ENCODE peak calls at places on chromosome 6, in eight cellular contexts. S is cardiac muscle cell, X is aorta, H is mammary epithelial cell, W is lung, I is tibial artery, A is spleen, B is psoas muscle. R is an unnamed sample. For H3K9me3, the result is how much of the 10 kb centered on the place peaks cover.

GRCh38 chr6:109455161-109455501 is 441 bp downstream of the MICAL1 start:
- DNase-seq in S (no peak), I (no peak), X (peak), W (no peak), B (no peak), A (peak), H (peak), R (peak)

GRCh38 chr6:122033564-122034181 is 365.8 kb upstream of the HSF2 start:
- DNase-seq in B (no peak), W (no peak), X (no peak), H (peak), S (peak), A (no peak), I (no peak), R (no peak)

GRCh38 chr6:22737331-22737730 is 168.0 kb downstream of the HDGFL1 start:
- DNase-seq in B (peak), S (peak), X (peak), A (no peak), W (no peak), H (peak), I (no peak), R (peak)

GRCh38 chr6:126983779-126984178 is 134.7 kb upstream of the RSPO3 start:
- DNase-seq in H (no peak), W (no peak), A (no peak), B (no peak), X (no peak), I (no peak), S (no peak), R (no peak)

GRCh38 chr6:145890422-145890821 is 73.7 kb downstream of the SHPRH start:
- DNase-seq in B (no peak), A (no peak), S (no peak), H (no peak), W (no peak), I (no peak), X (no peak), R (no peak)

GRCh38 chr6:19210849-19211590 is 626.1 kb upstream of the ID4 start:
- DNase-seq in B (no peak), H (no peak), X (peak), I (no peak), A (peak), S (peak), W (no peak), R (peak)

GRCh38 chr6:142570221-142570671 is 268.4 kb downstream of the ADGRG6 start:
- DNase-seq in B (no peak), A (no peak), S (no peak), W (no peak), X (no peak), H (peak), I (no peak), R (peak)

GRCh38 chr6:147345902-147346301 is 141.7 kb downstream of the STXBP5 start:
- DNase-seq in A (no peak), H (no peak), S (no peak), X (no peak), B (no peak), I (no peak), W (no peak), R (no peak)

GRCh38 chr6:47083586-47084047 is 41.5 kb upstream of the ADGRF1 start:
- DNase-seq in A (peak), H (peak), W (peak), I (peak), S (peak), B (peak), X (no peak), R (peak)

GRCh38 chr6:138692978-138693909 is 80.3 kb upstream of the CCDC28A start:
- DNase-seq in X (peak), S (peak), H (peak), W (peak), B (peak), A (peak), I (peak), R (peak)

GRCh38 chr6:125682939-125683338 is 66.5 kb upstream of the HEY2 start:
- DNase-seq in A (no peak), S (no peak), X (no peak), H (no peak), B (no peak), W (no peak), I (no peak), R (no peak)

GRCh38 chr6:156336096-156336495 is 441.1 kb upstream of the ARID1B start:
- DNase-seq in H (no peak), W (no peak), S (no peak), I (no peak), X (no peak), A (no peak), B (no peak), R (no peak)

GRCh38 chr6:1670711-1671462 is 61.2 kb downstream of the FOXC1 start:
- DNase-seq in S (no peak), H (peak), A (no peak), I (no peak), X (no peak), W (no peak), B (no peak), R (peak)

GRCh38 chr6:75205776-75206334 is at the start of gene COL12A1:
- DNase-seq in A (peak), S (peak), H (peak), W (peak), I (peak), X (peak), B (peak), R (peak)

GRCh38 chr6:37696841-37697735 is 595 bp downstream of the MDGA1 start:
- DNase-seq in X (peak), W (no peak), B (peak), I (no peak), A (peak), H (peak), S (peak), R (peak)

GRCh38 chr6:8513174-8513573 is 77.8 kb upstream of the SLC35B3 start:
- DNase-seq in A (no peak), W (no peak), B (no peak), I (no peak), X (no peak), H (peak), S (no peak), R (no peak)

GRCh38 chr6:8506123-8506522 is 70.8 kb upstream of the SLC35B3 start:
- DNase-seq in B (no peak), X (no peak), H (no peak), A (no peak), W (no peak), S (no peak), I (no peak), R (no peak)

GRCh38 chr6:8507286-8507685 is 71.9 kb upstream of the SLC35B3 start:
- DNase-seq in H (no peak), B (no peak), A (no peak), I (no peak), W (no peak), S (no peak), X (no peak), R (no peak)
- H3K9me3 ChIP-seq in H (under half), B (under half), A (under half), I (under half), W (under half), S (under half), X (under half), R (under half)

DNA sequence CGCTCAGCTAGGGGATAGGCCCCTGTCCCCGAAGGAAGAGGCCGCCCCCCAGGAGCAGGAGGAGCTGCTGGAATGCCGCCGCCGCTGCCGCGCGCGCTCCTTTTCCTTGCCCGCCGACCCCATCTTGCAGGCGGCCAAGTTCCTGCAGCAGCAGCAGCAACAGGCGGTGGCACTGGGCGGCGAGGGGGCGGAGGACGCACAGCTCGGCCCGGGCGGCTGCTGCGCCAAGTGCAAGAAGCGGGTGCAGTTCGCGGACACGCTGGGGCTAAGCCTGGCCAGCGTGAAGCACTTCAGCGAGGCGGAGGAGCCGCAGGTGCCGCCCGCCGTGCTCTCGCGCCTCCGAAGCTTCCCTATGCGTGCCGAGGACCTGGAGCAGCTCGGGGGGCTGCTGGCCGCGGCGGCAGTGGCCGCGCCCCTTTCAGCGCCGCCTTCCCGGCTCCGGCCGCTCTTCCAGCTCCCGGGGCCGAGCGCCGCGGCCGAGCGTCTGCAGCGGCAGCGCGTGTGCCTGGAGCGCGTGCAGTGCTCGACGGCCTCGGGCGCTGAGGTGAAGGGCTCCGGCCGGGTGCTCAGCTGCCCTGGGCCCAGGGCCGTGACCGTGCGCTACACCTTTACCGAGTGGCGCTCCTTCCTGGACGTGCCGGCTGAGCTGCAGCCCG is 625 bp downstream of the PPP1R3G start:
- DNase-seq in W (no peak), X (peak), I (peak), B (peak), S (peak), H (peak), A (peak), R (peak)
- H3K4me3 ChIP-seq in W (peak), X (peak), I (peak), B (peak), S (peak), H (peak), A (peak), R (peak)

GRCh38 chr6:96923871-96924493 is 546 bp upstream of the KLHL32 start:
- DNase-seq in H (no peak), I (no peak), A (no peak), W (no peak), X (no peak), S (peak), B (no peak), R (no peak)
- H3K27ac ChIP-seq in H (no peak), I (peak), A (peak), W (peak), X (no peak), S (peak), B (peak), R (no peak)

GRCh38 chr6:165511807-165512206 is 151.2 kb downstream of the PDE10A start:
- DNase-seq in I (no peak), S (no peak), X (no peak), A (no peak), H (no peak), W (no peak), B (no peak), R (no peak)
- H3K9me3 ChIP-seq in I (under half), S (under half), X (under half), A (under half), H (under half), W (under half), B (under half), R (under half)

GRCh38 chr6:55772730-55773129 is 102.7 kb downstream of the BMP5 start:
- DNase-seq in W (no peak), S (no peak), B (no peak), H (no peak), X (no peak), A (no peak), I (no peak), R (no peak)

GRCh38 chr6:55773620-55774019 is 101.8 kb downstream of the BMP5 start:
- DNase-seq in H (no peak), A (no peak), W (no peak), I (no peak), S (no peak), X (no peak), B (no peak), R (no peak)

GRCh38 chr6:55776131-55776530 is 99.3 kb downstream of the BMP5 start:
- DNase-seq in W (no peak), H (no peak), S (no peak), B (no peak), A (no peak), X (no peak), I (no peak), R (no peak)

GRCh38 chr6:55777461-55777860 is 97.9 kb downstream of the BMP5 start:
- DNase-seq in H (peak), B (no peak), S (peak), A (no peak), X (no peak), I (no peak), W (no peak), R (no peak)

GRCh38 chr6:55774542-55775318 is 100.7 kb downstream of the BMP5 start:
- DNase-seq in B (no peak), S (no peak), H (no peak), I (no peak), A (no peak), X (no peak), W (no peak), R (no peak)
- H3K4me3 ChIP-seq in B (no peak), S (no peak), H (no peak), I (no peak), A (no peak), X (no peak), W (no peak), R (no peak)

DNA sequence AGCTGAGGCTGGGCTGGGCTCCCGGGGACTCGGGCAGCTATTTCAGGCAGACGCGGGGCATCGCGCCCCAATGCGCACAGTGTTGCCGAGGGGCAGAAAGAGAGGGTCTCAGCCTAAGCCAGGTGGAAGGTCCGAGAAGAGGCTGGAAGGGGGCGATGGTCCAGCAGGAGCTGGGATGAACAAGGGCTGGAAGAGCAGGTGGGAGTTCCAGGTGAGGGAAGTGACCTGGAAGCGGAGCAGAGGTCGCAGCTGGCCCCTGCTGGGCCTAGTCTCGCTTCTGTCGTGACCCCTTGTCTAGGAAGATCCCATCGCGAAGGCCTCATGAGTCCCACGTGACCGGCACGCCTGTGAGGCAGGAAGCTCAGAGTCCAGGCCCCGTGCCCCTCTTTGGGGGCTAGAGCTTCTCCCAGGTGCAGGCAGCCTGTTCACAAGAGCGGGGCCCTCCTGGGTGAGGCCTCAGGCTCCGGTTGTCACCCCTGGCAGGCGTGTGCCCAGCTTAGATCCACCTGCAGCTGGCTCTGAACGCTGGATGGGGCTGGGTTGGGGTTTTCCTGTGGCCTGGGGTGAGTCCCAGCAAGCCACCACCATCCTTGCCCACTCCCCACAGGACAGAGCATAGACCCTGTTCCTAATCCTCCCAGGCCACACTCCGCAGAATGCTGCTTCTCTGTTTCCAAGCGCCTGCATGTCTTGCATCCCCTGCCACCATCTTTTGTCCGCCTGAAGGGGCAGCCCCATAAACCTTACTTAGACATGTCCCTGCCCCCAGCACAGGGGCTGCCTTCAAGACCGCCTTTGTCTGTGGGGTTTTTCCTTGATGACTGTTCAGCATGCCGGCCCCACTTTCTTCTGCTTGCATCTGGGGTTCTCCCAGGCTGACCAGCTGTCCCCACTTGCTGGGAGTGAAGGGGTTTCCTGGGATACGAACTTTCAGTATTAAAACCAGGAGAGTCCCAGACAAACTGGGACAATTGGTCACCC is 15.1 kb downstream of the SLC22A3 start:
- DNase-seq in B (no peak), W (no peak), S (no peak), X (no peak), A (no peak), I (no peak), H (no peak), R (no peak)
- H3K27ac ChIP-seq in B (no peak), W (no peak), S (no peak), X (no peak), A (no peak), I (peak), H (no peak), R (no peak)

GRCh38 chr6:40321616-40322015 is 265.5 kb downstream of the LRFN2 start:
- DNase-seq in W (no peak), S (no peak), H (no peak), X (no peak), A (no peak), B (no peak), I (no peak), R (no peak)

GRCh38 chr6:40319124-40319523 is 268.0 kb downstream of the LRFN2 start:
- DNase-seq in X (no peak), I (no peak), A (no peak), S (no peak), W (no peak), H (no peak), B (no peak), R (no peak)

GRCh38 chr6:40320441-40320840 is 266.7 kb downstream of the LRFN2 start:
- DNase-seq in S (no peak), A (no peak), W (no peak), I (no peak), H (no peak), X (no peak), B (no peak), R (no peak)

GRCh38 chr6:40322336-40322735 is 264.8 kb downstream of the LRFN2 start:
- DNase-seq in X (no peak), H (no peak), B (no peak), I (no peak), S (no peak), W (no peak), A (no peak), R (no peak)

GRCh38 chr6:40320947-40321346 is 266.2 kb downstream of the LRFN2 start:
- DNase-seq in S (no peak), W (no peak), A (no peak), B (no peak), X (no peak), I (no peak), H (no peak), R (no peak)
- H3K9me3 ChIP-seq in S (under half), W (under half), A (under half), B (under half), X (under half), I (under half), H (under half), R (under half)

DNA sequence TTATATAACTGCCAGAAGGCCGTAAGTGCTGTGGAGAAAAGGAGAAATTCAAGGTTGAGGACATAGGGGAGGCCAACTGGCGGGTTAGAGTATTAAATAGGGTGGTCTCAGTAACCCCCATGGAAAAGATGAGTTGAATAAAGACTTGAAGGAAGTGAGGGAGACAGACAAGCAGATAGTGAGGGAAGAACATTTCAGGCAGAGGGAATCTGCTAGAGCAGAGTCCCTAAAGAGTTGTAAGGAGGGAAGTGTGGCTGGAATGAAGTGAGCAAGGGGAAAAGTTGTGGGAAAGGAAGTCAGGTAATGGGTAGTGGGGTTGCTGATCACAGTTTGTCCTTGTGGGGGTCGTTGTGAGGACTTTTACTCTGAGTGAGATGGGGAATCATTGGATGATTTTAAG is 1.4 kb downstream of the KIFC1 start:
- DNase-seq in I (no peak), S (no peak), X (no peak), H (no peak), B (no peak), A (no peak), W (no peak), R (no peak)
- H3K4me3 ChIP-seq in I (no peak), S (peak), X (no peak), H (peak), B (no peak), A (no peak), W (no peak), R (peak)

R was measured in SJCRH30.